ENCODE peak calls at places on chromosomes 7 and 10, in ten cellular contexts. J is CD8-positive, alpha-beta T cell; E is epithelial cell of esophagus; X is endothelial cell; N is lower leg skin; F is tibial artery; U is AG04449; I is IMR-90; A is A549; G is foreskin keratinocyte. S is an unnamed sample.
A peak's percentile ranks its signal among the peaks of the same experiment; 100 is the strongest.

GRCh38 chr7:47543056-47543455 is 38.9 kb downstream of the TNS3 start:
- DNase-seq in J (no peak), E (no peak), X (no peak), N (no peak), F (no peak), U (no peak), I (no peak), A (no peak), G (no peak), S (no peak)

GRCh38 chr10:117138838-117139580 is 939 bp upstream of the VAX1 start:
- DNase-seq in J (no peak), E (no peak), X (peak; percentile 29), N (no peak), F (no peak), U (no peak), I (no peak), A (no peak), G (no peak), S (no peak)

GRCh38 chr10:26222563-26222962 is 6.0 kb downstream of the GAD2 start:
- DNase-seq in J (no peak), E (no peak), X (no peak), N (no peak), F (no peak), U (no peak), I (no peak), A (no peak), G (no peak), S (no peak)

GRCh38 chr10:47238331-47239095 is 61.5 kb upstream of the GDF10 start:
- DNase-seq in J (no peak), E (no peak), X (no peak), N (no peak), F (peak; percentile 31), U (no peak), I (no peak), A (no peak), G (no peak), S (no peak)

GRCh38 chr7:69245646-69246045 is 352.6 kb upstream of the AUTS2 start:
- DNase-seq in J (no peak), E (no peak), X (peak; percentile 7), N (no peak), F (no peak), U (no peak), I (no peak), A (no peak), G (no peak), S (no peak)

GRCh38 chr10:95209509-95210127 is 15.6 kb downstream of the ACSM6 start:
- DNase-seq in J (no peak), E (no peak), X (no peak), N (no peak), F (no peak), U (no peak), I (no peak), A (no peak), G (no peak), S (no peak)

GRCh38 chr7:106485031-106485551 is 175.9 kb downstream of the CCDC71L start:
- DNase-seq in J (no peak), E (peak; percentile 86), X (no peak), N (no peak), F (no peak), U (peak; percentile 59), I (peak; percentile 91), A (no peak), G (peak; percentile 89), S (no peak)

GRCh38 chr10:69892436-69893215 is 90.9 kb downstream of the COL13A1 start:
- DNase-seq in J (no peak), E (no peak), X (no peak), N (no peak), F (no peak), U (no peak), I (no peak), A (no peak), G (no peak), S (no peak)

GRCh38 chr7:90538405-90538804 is 57.7 kb upstream of the CDK14 start:
- DNase-seq in J (no peak), E (no peak), X (no peak), N (no peak), F (no peak), U (no peak), I (no peak), A (no peak), G (no peak), S (no peak)

GRCh38 chr7:138243430-138243829 is 167.2 kb downstream of the AKR1D1 start:
- DNase-seq in J (no peak), E (peak; percentile 30), X (peak; percentile 5), N (no peak), F (no peak), U (no peak), I (no peak), A (peak; percentile 13), G (no peak), S (no peak)

GRCh38 chr10:50574932-50575331 is 48.8 kb downstream of the SGMS1 start:
- DNase-seq in J (no peak), E (no peak), X (no peak), N (no peak), F (no peak), U (no peak), I (no peak), A (no peak), G (no peak), S (no peak)

GRCh38 chr10:50576245-50576815 is 47.4 kb downstream of the SGMS1 start:
- DNase-seq in J (no peak), E (no peak), X (no peak), N (no peak), F (no peak), U (no peak), I (peak; percentile 49), A (no peak), G (no peak), S (no peak)

GRCh38 chr10:50575477-50576244 is 48.1 kb downstream of the SGMS1 start:
- DNase-seq in J (no peak), E (no peak), X (no peak), N (no peak), F (no peak), U (no peak), I (no peak), A (no peak), G (no peak), S (no peak)

GRCh38 chr10:50572017-50572491 is 51.7 kb downstream of the SGMS1 start:
- DNase-seq in J (no peak), E (no peak), X (no peak), N (no peak), F (no peak), U (no peak), I (no peak), A (no peak), G (no peak), S (no peak)

DNA sequence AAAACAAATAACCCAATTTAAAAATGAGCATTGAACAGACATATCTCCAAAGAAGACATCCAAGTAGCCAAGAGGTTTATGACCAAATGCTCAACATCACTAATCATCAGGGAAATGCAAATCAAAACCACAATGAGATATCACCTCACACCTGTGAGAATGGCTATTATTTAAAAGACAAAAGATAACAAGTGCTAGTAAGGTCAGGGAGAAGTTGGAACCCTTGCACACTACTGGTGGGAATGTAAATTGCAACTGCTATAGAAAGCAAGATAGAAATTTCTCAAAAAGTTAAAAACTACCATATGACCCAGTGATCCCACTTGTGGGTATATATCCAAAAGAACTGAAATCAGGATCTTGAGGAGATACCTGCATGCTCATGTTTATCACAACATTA is 49.5 kb downstream of the SGMS1 start:
- DNase-seq in J (no peak), E (no peak), X (no peak), N (no peak), F (no peak), U (no peak), I (no peak), A (no peak), G (no peak), S (no peak)
- TF ChIP-seq CTCF in J (no peak), E (peak; percentile 17), X (peak; percentile 74), N (no peak), F (no peak), U (no peak), I (peak; percentile 11), A (no peak), G (peak; percentile 52), S (no peak)

GRCh38 chr10:100158044-100158805 is 27.6 kb downstream of the ERLIN1 start:
- DNase-seq in J (no peak), E (peak; percentile 30), X (no peak), N (no peak), F (no peak), U (no peak), I (no peak), A (no peak), G (no peak), S (no peak)
- TF ChIP-seq CTCF in J (no peak), E (no peak), X (no peak), N (no peak), F (no peak), U (no peak), I (no peak), A (no peak), G (no peak), S (no peak)

GRCh38 chr10:4315529-4315928 is 510.5 kb upstream of the AKR1E2 start:
- DNase-seq in J (no peak), E (no peak), X (no peak), N (no peak), F (no peak), U (no peak), I (peak; percentile 65), A (no peak), G (no peak), S (no peak)

GRCh38 chr10:4319870-4320367 is 506.1 kb upstream of the AKR1E2 start:
- DNase-seq in J (no peak), E (no peak), X (no peak), N (no peak), F (no peak), U (no peak), I (no peak), A (no peak), G (no peak), S (no peak)

GRCh38 chr10:4312046-4312835 is 513.8 kb upstream of the AKR1E2 start:
- DNase-seq in J (no peak), E (peak; percentile 15), X (no peak), N (no peak), F (no peak), U (no peak), I (no peak), A (no peak), G (no peak), S (no peak)

GRCh38 chr10:4316166-4316810 is 509.7 kb upstream of the AKR1E2 start:
- DNase-seq in J (no peak), E (peak; percentile 29), X (no peak), N (peak; percentile 91), F (peak; percentile 76), U (no peak), I (peak; percentile 89), A (no peak), G (no peak), S (no peak)
- TF ChIP-seq CTCF in J (no peak), E (peak; percentile 12), X (no peak), N (no peak), F (no peak), U (no peak), I (peak; percentile 29), A (no peak), G (no peak), S (no peak)

GRCh38 chr10:35025916-35026315 is 64.2 kb downstream of the CUL2 start:
- DNase-seq in J (no peak), E (peak; percentile 61), X (no peak), N (no peak), F (no peak), U (no peak), I (peak; percentile 78), A (no peak), G (peak; percentile 79), S (no peak)

DNA sequence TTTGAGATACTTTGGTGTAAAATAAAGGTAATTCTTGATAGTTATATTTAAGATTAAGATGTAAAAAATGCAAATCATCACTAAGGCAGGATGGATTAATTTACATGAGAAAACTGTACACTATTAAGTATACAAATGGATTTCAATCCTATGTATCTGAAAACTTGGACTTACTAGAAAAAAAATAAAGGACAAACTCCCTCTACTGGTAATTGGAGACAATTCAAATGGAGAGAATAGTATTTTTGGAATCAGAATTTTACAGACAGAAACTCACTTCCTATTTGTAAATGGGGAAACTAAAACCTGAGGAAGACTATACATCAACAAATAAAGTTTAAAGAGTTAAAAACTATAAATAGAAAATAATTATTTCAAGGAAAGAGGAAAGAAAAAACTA is 62.6 kb downstream of the CUL2 start:
- DNase-seq in J (no peak), E (peak; percentile 24), X (no peak), N (no peak), F (no peak), U (no peak), I (peak; percentile 39), A (no peak), G (no peak), S (no peak)
- TF ChIP-seq CTCF in J (no peak), E (peak; percentile 4), X (peak; percentile 64), N (no peak), F (peak; percentile 41), U (peak; percentile 18), I (peak; percentile 57), A (peak; percentile 53), G (peak; percentile 65), S (no peak)

S was measured in omental fat pad.